ENCODE peak calls at places on chromosomes 7 and 10, in eight cellular contexts. H, J, L, I, W, T, K and B are unnamed samples.

GRCh38 chr10:128537888-128538287 is 411.7 kb upstream of the MKI67 start:
- DNase-seq in K (no peak), J (no peak), H (no peak), I (no peak), T (no peak), W (no peak), L (no peak), B (no peak)

GRCh38 chr7:102463841-102464576 is 654 bp downstream of the ALKBH4 start:
- DNase-seq in L (no peak), H (no peak), J (peak), K (peak), I (peak), W (no peak), T (no peak), B (no peak)

GRCh38 chr7:129610709-129611245 is 743 bp upstream of the NRF1 start:
- DNase-seq in I (no peak), W (no peak), T (no peak), J (no peak), K (no peak), L (no peak), H (no peak), B (no peak)

GRCh38 chr7:107100824-107101223 is 56.3 kb downstream of the PRKAR2B start:
- DNase-seq in L (no peak), W (no peak), T (no peak), H (no peak), K (no peak), J (no peak), I (no peak), B (no peak)

GRCh38 chr10:73817826-73818225 is 6.4 kb upstream of the NDST2 start:
- DNase-seq in K (no peak), L (no peak), J (no peak), I (no peak), H (no peak), W (no peak), T (no peak), B (no peak)

GRCh38 chr7:138889566-138889965 is 91.6 kb upstream of the ATP6V0A4 start:
- DNase-seq in I (no peak), H (no peak), W (no peak), J (no peak), T (no peak), K (no peak), L (no peak), B (no peak)

GRCh38 chr10:6755891-6756460 is 175.9 kb upstream of the PRKCQ start:
- DNase-seq in T (no peak), I (peak), L (no peak), K (no peak), H (no peak), J (peak), W (no peak), B (no peak)

GRCh38 chr7:120023494-120024167 is 249.3 kb upstream of the KCND2 start:
- DNase-seq in L (no peak), K (no peak), W (no peak), I (no peak), T (no peak), H (no peak), J (no peak), B (no peak)

GRCh38 chr10:29257106-29257783 is 31.6 kb upstream of the LYZL1 start:
- DNase-seq in I (no peak), J (peak), T (no peak), H (no peak), L (no peak), K (peak), W (no peak), B (no peak)

GRCh38 chr10:5584895-5585516 is 60.2 kb downstream of the CALML3 start:
- DNase-seq in K (peak), J (peak), H (no peak), W (no peak), I (no peak), T (no peak), L (no peak), B (no peak)

GRCh38 chr10:8511026-8511425 is 456.5 kb downstream of the GATA3 start:
- DNase-seq in I (no peak), K (no peak), H (no peak), J (no peak), L (no peak), T (no peak), W (no peak), B (no peak)

GRCh38 chr7:157907998-157908782 is 571.4 kb downstream of the DNAJB6 start:
- DNase-seq in W (no peak), T (no peak), K (no peak), I (no peak), J (no peak), L (no peak), H (no peak), B (no peak)

GRCh38 chr7:375491-375821 is 85.5 kb downstream of the FOXL3 start:
- DNase-seq in T (no peak), L (no peak), K (no peak), W (no peak), H (no peak), I (no peak), J (no peak), B (no peak)

GRCh38 chr10:44932338-44933116 is 21.4 kb downstream of the TMEM72 start:
- DNase-seq in J (peak), H (peak), I (peak), T (peak), L (peak), K (peak), W (peak), B (no peak)

GRCh38 chr10:115001506-115002381 is 63.7 kb downstream of the TRUB1 start:
- DNase-seq in W (no peak), H (no peak), K (peak), J (peak), I (no peak), L (no peak), T (no peak), B (no peak)

GRCh38 chr7:75842836-75843446 is 29.3 kb upstream of the CCL24 start:
- DNase-seq in H (peak), I (peak), K (no peak), L (no peak), J (peak), W (no peak), T (no peak), B (no peak)

GRCh38 chr10:14508725-14509124 is 178.0 kb upstream of the FRMD4A start:
- DNase-seq in W (no peak), T (no peak), K (no peak), L (no peak), I (no peak), H (no peak), J (no peak), B (no peak)

GRCh38 chr10:89642193-89642592 is 2.8 kb downstream of the PANK1 start:
- DNase-seq in J (no peak), L (no peak), H (no peak), W (no peak), I (no peak), T (no peak), K (no peak), B (no peak)